ENCODE peak calls at places on chromosomes 2 and 18, in five cellular contexts. One of them, this sample, is unnamed.

GRCh38 chr2:118321436-118322100 is 233.3 kb downstream of the INSIG2 start:
- DNase-seq in HepG2: peak
- DNase-seq in A549: no peak
- DNase-seq in K562: no peak
- DNase-seq in endothelial cell of umbilical vein: no peak
- DNase-seq in this sample: no peak

GRCh38 chr2:144508162-144508765 is 11.7 kb downstream of the ZEB2 start:
- DNase-seq in A549: no peak
- DNase-seq in HepG2: no peak
- DNase-seq in endothelial cell of umbilical vein: no peak
- DNase-seq in K562: no peak
- DNase-seq in this sample: no peak

GRCh38 chr2:8303322-8303832 is 378.5 kb upstream of the ID2 start:
- DNase-seq in endothelial cell of umbilical vein: no peak
- DNase-seq in K562: no peak
- DNase-seq in A549: no peak
- DNase-seq in HepG2: no peak
- DNase-seq in this sample: no peak

GRCh38 chr2:54310314-54310713 is 54.3 kb upstream of the TSPYL6 start:
- DNase-seq in A549: no peak
- DNase-seq in K562: no peak
- DNase-seq in endothelial cell of umbilical vein: no peak
- DNase-seq in HepG2: peak
- DNase-seq in this sample: no peak

GRCh38 chr2:222296311-222296736 is 2.5 kb downstream of the PAX3 start:
- DNase-seq in A549: no peak
- DNase-seq in HepG2: no peak
- DNase-seq in endothelial cell of umbilical vein: no peak
- DNase-seq in K562: no peak
- DNase-seq in this sample: no peak

GRCh38 chr2:32235315-32235714 is 29.4 kb downstream of the NLRC4 start:
- DNase-seq in A549: no peak
- DNase-seq in HepG2: no peak
- DNase-seq in endothelial cell of umbilical vein: no peak
- DNase-seq in K562: no peak
- DNase-seq in this sample: no peak

GRCh38 chr2:56656826-56657225 is 473.0 kb downstream of the CCDC85A start:
- DNase-seq in HepG2: no peak
- DNase-seq in A549: no peak
- DNase-seq in K562: no peak
- DNase-seq in endothelial cell of umbilical vein: no peak
- DNase-seq in this sample: no peak

GRCh38 chr2:31297751-31298150 is 63.8 kb downstream of the EHD3 start:
- DNase-seq in endothelial cell of umbilical vein: no peak
- DNase-seq in A549: peak
- DNase-seq in HepG2: no peak
- DNase-seq in K562: no peak
- DNase-seq in this sample: no peak

GRCh38 chr2:24360963-24361330 is 611 bp upstream of the ITSN2 start:
- DNase-seq in A549: no peak
- DNase-seq in HepG2: no peak
- DNase-seq in endothelial cell of umbilical vein: no peak
- DNase-seq in K562: no peak
- DNase-seq in this sample: no peak

GRCh38 chr2:121748202-121748601 is 7.2 kb upstream of the TSN start:
- DNase-seq in A549: peak
- DNase-seq in HepG2: peak
- DNase-seq in endothelial cell of umbilical vein: peak
- DNase-seq in K562: peak
- DNase-seq in this sample: no peak

GRCh38 chr2:39642054-39642742 is 23.5 kb upstream of the TMEM178A start:
- DNase-seq in HepG2: peak
- DNase-seq in endothelial cell of umbilical vein: peak
- DNase-seq in K562: no peak
- DNase-seq in A549: peak
- DNase-seq in this sample: no peak

GRCh38 chr18:35063875-35064274 is 22.7 kb downstream of the MAPRE2 start:
- DNase-seq in A549: no peak
- DNase-seq in HepG2: no peak
- DNase-seq in endothelial cell of umbilical vein: no peak
- DNase-seq in K562: no peak
- DNase-seq in this sample: no peak

GRCh38 chr18:35060092-35060491 is 18.9 kb downstream of the MAPRE2 start:
- DNase-seq in endothelial cell of umbilical vein: no peak
- DNase-seq in A549: no peak
- DNase-seq in HepG2: no peak
- DNase-seq in K562: no peak
- DNase-seq in this sample: no peak

GRCh38 chr18:35062408-35062807 is 21.2 kb downstream of the MAPRE2 start:
- DNase-seq in HepG2: peak
- DNase-seq in endothelial cell of umbilical vein: no peak
- DNase-seq in A549: no peak
- DNase-seq in K562: no peak
- DNase-seq in this sample: no peak

GRCh38 chr18:35059280-35059927 is 18.2 kb downstream of the MAPRE2 start:
- DNase-seq in endothelial cell of umbilical vein: no peak
- DNase-seq in A549: no peak
- DNase-seq in K562: no peak
- DNase-seq in HepG2: no peak
- DNase-seq in this sample: no peak

GRCh38 chr18:35064291-35064690 is 23.1 kb downstream of the MAPRE2 start:
- DNase-seq in HepG2: no peak
- DNase-seq in K562: no peak
- DNase-seq in endothelial cell of umbilical vein: no peak
- DNase-seq in A549: no peak
- DNase-seq in this sample: no peak
- TF ChIP-seq JUN in HepG2: no peak
- TF ChIP-seq JUN in K562: no peak
- TF ChIP-seq JUN in endothelial cell of umbilical vein: no peak
- TF ChIP-seq JUN in A549: no peak
- TF ChIP-seq JUN in this sample: no peak

DNA sequence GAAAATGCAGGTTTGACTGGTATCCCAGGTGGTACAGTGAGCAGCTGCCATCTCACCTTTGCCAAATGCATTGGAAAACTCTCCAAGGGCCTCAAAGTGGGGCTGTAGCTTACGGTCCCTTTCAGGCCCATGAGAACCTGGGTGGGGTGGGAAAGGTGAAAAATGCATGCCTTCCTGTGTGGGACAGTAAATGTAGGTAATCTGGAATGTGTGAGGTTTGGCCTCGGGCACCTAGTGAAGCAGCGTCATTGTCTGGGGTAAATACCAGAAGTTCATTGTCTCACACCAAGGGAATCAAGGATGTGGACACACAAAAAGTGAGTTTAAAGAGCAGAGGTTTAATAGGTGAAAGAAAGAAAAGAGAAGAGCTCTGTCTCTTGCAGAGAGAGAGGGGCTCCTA is 36.6 kb downstream of the TIMM21 start:
- DNase-seq in endothelial cell of umbilical vein: no peak
- DNase-seq in A549: no peak
- DNase-seq in K562: no peak
- DNase-seq in HepG2: no peak
- DNase-seq in this sample: peak
- H3K4me2 ChIP-seq in endothelial cell of umbilical vein: no peak
- H3K4me2 ChIP-seq in A549: no peak
- H3K4me2 ChIP-seq in K562: no peak
- H3K4me2 ChIP-seq in HepG2: no peak
- H3K4me2 ChIP-seq in this sample: no peak

GRCh38 chr2:9558948-9559381 is 3.3 kb upstream of the ADAM17 start:
- DNase-seq in endothelial cell of umbilical vein: no peak
- DNase-seq in A549: peak
- DNase-seq in K562: no peak
- DNase-seq in HepG2: no peak
- DNase-seq in this sample: no peak
- TF ChIP-seq JUN in endothelial cell of umbilical vein: no peak
- TF ChIP-seq JUN in A549: no peak
- TF ChIP-seq JUN in K562: no peak
- TF ChIP-seq JUN in HepG2: no peak
- TF ChIP-seq JUN in this sample: no peak

DNA sequence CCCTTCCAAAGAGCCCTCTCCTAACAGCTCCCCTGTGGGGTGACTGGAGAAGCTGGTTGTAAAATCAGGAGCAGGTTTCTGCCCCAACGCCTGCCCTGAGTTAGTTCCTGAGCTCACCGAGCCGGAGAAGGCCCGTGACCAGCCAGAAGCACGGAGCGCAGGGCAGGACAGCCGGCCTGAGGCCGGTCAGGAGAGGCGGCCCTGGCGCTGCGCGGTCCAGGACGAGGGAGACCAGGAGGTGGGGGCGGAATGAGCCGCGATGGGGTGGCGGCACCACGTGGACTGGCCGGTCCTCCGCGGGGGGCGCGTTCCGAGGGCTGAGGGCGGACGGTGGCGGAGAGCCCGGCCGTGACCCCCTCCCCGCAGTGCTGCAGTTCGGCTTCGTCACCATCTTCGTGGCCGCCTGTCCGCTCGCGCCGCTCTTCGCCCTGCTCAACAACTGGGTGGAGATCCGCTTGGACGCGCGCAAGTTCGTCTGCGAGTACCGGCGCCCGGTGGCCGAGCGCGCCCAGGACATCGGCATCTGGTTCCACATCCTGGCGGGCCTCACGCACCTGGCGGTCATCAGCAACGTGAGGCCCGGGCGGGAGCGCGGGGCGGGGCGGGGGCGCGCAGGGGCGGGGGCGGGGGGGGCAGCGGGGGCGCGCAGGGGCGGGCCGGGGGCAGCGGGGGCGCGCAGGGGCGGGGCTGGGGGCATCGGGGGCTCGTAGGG is 29.0 kb downstream of the ANO7 start:
- DNase-seq in K562: peak
- DNase-seq in A549: peak
- DNase-seq in HepG2: peak
- DNase-seq in endothelial cell of umbilical vein: peak
- DNase-seq in this sample: no peak
- H3K4me2 ChIP-seq in K562: peak
- H3K4me2 ChIP-seq in A549: peak
- H3K4me2 ChIP-seq in HepG2: peak
- H3K4me2 ChIP-seq in endothelial cell of umbilical vein: peak
- H3K4me2 ChIP-seq in this sample: peak

DNA sequence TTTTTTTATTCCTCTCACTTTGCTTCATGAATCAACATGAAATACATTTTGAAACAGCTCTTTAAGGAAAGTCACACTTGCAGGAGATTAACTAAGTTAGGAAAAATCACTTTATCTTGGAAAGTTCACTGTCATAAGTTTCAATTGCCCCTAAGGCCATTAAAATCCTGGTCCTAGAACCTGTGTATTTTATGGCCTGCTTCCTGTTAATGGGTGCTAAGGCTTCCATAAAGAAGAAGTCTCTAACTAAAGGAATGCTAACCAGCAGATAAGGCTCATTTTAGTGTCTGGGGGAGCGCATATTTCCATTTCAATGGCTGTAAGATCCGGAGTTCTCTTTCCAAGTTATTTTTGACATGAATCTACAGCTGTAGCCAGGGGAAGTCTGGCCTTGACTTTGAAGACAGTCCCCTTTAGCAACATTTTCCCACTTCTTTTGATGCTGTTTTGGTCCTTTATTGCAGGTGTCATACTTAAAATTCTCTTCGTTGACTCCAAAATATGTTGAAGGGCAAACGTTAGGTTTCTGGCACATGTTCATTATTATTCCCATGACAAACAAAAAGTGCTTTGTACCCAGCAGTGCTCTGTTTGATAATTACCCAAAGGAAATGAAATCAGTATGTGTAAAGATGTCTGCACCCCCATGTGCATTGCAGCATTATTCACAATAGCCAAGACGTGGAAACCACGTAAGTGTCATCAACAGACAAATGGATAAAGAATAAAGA is 34.4 kb upstream of the SH3BP4 start:
- DNase-seq in K562: no peak
- DNase-seq in HepG2: no peak
- DNase-seq in A549: no peak
- DNase-seq in endothelial cell of umbilical vein: no peak
- DNase-seq in this sample: no peak
- TF ChIP-seq JUN in K562: no peak
- TF ChIP-seq JUN in HepG2: no peak
- TF ChIP-seq JUN in A549: no peak
- TF ChIP-seq JUN in endothelial cell of umbilical vein: no peak
- TF ChIP-seq JUN in this sample: no peak

This sample was measured in H1.